ENCODE peak calls at places on chromosomes 13 and 19, in four cellular contexts. I is epithelial cell of proximal tubule, O is fibroblast of the aortic adventitia, H is A673. N is an unnamed sample.
A peak's percentile ranks its signal among the peaks of the same experiment; 100 is the strongest.

GRCh38 chr19:3868770-3869456 is at the start of gene ZFR2:
- DNase-seq in I (no peak), O (no peak), H (peak; percentile 52), N (no peak)

GRCh38 chr13:52849727-52850395 is 1.4 kb upstream of the PCDH8 start:
- DNase-seq in I (no peak), O (no peak), H (no peak), N (no peak)

GRCh38 chr19:2454199-2454961 is 2.4 kb downstream of the LMNB2 start:
- DNase-seq in I (no peak), O (no peak), H (no peak), N (no peak)

GRCh38 chr13:31207630-31208549 is 8.1 kb downstream of the B3GLCT start:
- DNase-seq in I (no peak), O (peak; percentile 73), H (peak; percentile 36), N (no peak)

GRCh38 chr13:99416411-99417121 is 84.7 kb upstream of the TM9SF2 start:
- DNase-seq in I (no peak), O (no peak), H (no peak), N (no peak)

GRCh38 chr13:78317030-78317429 is 286.3 kb downstream of the POU4F1 start:
- DNase-seq in I (no peak), O (peak; percentile 13), H (peak; percentile 60), N (no peak)

GRCh38 chr13:114249062-114249461 is 14.4 kb downstream of the CDC16 start:
- DNase-seq in I (no peak), O (no peak), H (no peak), N (no peak)

GRCh38 chr13:113655358-113656014 is 2.5 kb downstream of the ATP4B start:
- DNase-seq in I (peak; percentile 7), O (no peak), H (no peak), N (no peak)

GRCh38 chr19:41206926-41207750 is 11.9 kb upstream of the AXL start:
- DNase-seq in I (no peak), O (peak; percentile 57), H (no peak), N (no peak)

GRCh38 chr13:45434556-45435371 is 16.6 kb upstream of the SLC25A30 start:
- DNase-seq in I (no peak), O (no peak), H (no peak), N (no peak)
- TF ChIP-seq CTCF in I (no peak), O (no peak), H (no peak), N (no peak)

GRCh38 chr13:51583875-51584730 is at the start of gene WDFY2:
- DNase-seq in I (peak; percentile 97), O (peak; percentile 100), H (peak; percentile 100), N (peak; percentile 99)

GRCh38 chr13:51585234-51585672 is 991 bp downstream of the WDFY2 start:
- DNase-seq in I (no peak), O (peak; percentile 56), H (no peak), N (no peak)

GRCh38 chr13:51583469-51583874 is 790 bp upstream of the WDFY2 start:
- DNase-seq in I (no peak), O (no peak), H (no peak), N (no peak)

GRCh38 chr13:51585696-51586095 is 1.4 kb downstream of the WDFY2 start:
- DNase-seq in I (no peak), O (peak; percentile 45), H (peak; percentile 56), N (no peak)

GRCh38 chr13:51584731-51585191 is 499 bp downstream of the WDFY2 start:
- DNase-seq in I (no peak), O (peak; percentile 49), H (peak; percentile 73), N (no peak)
- H3K4me3 ChIP-seq in I (peak overlapping the region; percentile 97), O (peak overlapping the region; percentile 94), H (peak overlapping the region; percentile 93), N (peak overlapping the region; percentile 91)

DNA sequence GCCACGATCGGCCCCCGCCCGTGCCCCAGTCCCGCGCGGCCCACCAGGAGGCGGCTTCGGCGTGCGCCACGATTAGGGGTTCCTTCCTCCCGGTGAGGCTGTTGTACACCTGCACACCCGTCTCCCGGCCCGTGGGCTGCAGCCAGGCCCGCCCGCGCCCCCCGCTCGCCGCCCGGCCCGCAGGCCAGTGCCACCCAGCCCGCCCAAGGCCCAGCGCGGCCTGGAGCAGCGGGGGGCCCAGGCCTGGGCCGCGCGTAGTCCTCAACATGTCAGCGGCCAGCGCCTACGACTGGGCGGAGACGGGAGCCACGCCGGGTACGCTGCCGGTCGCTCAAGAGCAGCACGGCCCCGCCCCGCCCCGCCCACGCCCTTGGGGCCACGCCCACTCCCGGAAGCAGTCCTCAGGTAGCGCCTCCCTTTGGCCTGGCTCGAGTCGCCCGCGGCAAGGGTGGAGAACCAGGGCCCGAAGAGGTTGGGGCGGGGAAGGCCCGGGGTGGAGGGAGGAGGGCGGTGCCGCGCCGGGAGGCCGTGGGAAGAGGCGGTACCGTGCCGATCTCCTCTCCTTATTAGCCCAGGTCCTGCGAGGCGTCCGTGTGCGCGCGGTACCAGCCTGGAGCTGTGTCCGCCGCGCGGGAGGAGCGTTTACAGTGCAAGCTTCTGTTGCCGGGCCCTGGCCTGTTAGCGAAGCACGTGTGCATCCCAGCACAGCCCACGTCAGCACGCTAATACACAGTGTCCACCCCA is at the start of gene CARS2:
- DNase-seq in I (no peak), O (peak; percentile 91), H (peak; percentile 97), N (peak; percentile 76)
- TF ChIP-seq CTCF in I (no peak), O (peak; percentile 23), H (no peak), N (no peak)

DNA sequence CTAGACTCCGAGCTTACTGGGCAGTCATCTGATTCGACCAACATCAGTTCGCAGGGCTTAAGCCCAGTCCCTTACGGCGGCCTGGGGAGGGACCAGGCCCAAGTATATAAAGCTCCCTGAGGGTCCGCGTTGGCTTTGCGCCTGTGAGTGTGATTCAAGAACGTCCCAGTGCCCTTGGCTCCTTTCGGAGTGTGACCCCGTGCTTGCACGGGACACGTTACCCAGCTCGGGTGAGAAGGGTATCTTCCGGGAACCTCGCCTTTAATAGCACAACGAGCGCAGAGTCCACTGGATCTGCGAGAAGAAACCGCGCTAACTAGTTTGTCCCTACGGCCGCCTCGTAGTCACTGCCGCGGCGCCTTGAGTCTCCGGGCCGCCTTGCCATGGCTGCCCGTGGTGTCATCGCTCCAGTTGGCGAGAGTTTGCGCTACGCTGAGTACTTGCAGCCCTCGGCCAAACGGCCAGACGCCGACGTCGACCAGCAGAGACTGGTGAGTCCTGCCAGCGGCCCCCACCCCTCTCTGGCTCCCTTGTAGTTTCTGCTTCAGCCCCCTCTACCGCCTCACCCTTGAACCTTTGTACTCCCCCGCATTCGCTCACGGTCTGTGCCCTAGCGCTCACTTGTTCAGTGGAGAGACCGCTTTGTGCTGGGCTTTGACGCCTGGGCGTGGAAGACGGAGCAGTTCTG is at the start of gene DNAJC15:
- DNase-seq in I (no peak), O (peak; percentile 88), H (peak; percentile 35), N (peak; percentile 56)
- H3K4me3 ChIP-seq in I (peak within 1 kb of the TSS; percentile 70), O (peak within 1 kb of the TSS; percentile 81), H (peak within 1 kb of the TSS; percentile 37), N (peak within 1 kb of the TSS; percentile 75)